ENCODE peak calls at places on chromosomes 7 and 10, in nine cellular contexts. One of them, this sample, is unnamed. For H3K36me3, the result is how much of the 10 kb centered on the place peaks cover.

GRCh38 chr7:111238891-111239290 is 148.0 kb downstream of the LRRN3 start:
- DNase-seq in left ventricle myocardium inferior: no peak
- DNase-seq in spleen: no peak
- DNase-seq in small intestine: peak
- DNase-seq in CD8-positive, alpha-beta T cell: no peak
- DNase-seq in H7: no peak
- DNase-seq in adipocyte: peak
- DNase-seq in brain microvascular endothelial cell: no peak
- DNase-seq in uterus: no peak
- DNase-seq in this sample: no peak

GRCh38 chr7:101099969-101100781 is 14.9 kb downstream of the TRIM56 start:
- DNase-seq in left ventricle myocardium inferior: peak
- DNase-seq in spleen: peak
- DNase-seq in small intestine: peak
- DNase-seq in CD8-positive, alpha-beta T cell: no peak
- DNase-seq in H7: peak
- DNase-seq in adipocyte: peak
- DNase-seq in brain microvascular endothelial cell: peak
- DNase-seq in uterus: peak
- DNase-seq in this sample: peak

GRCh38 chr10:111968624-111969023 is 214.9 kb downstream of the GPAM start:
- DNase-seq in left ventricle myocardium inferior: no peak
- DNase-seq in spleen: no peak
- DNase-seq in small intestine: no peak
- DNase-seq in CD8-positive, alpha-beta T cell: no peak
- DNase-seq in H7: no peak
- DNase-seq in adipocyte: no peak
- DNase-seq in brain microvascular endothelial cell: no peak
- DNase-seq in uterus: no peak
- DNase-seq in this sample: no peak

GRCh38 chr7:65404020-65404419 is 30.4 kb downstream of the ZNF92 start:
- DNase-seq in left ventricle myocardium inferior: no peak
- DNase-seq in spleen: no peak
- DNase-seq in small intestine: no peak
- DNase-seq in CD8-positive, alpha-beta T cell: no peak
- DNase-seq in H7: no peak
- DNase-seq in adipocyte: no peak
- DNase-seq in brain microvascular endothelial cell: no peak
- DNase-seq in uterus: no peak
- DNase-seq in this sample: no peak

GRCh38 chr7:41777894-41778596 is 75.2 kb upstream of the INHBA start:
- DNase-seq in left ventricle myocardium inferior: no peak
- DNase-seq in spleen: no peak
- DNase-seq in small intestine: no peak
- DNase-seq in CD8-positive, alpha-beta T cell: no peak
- DNase-seq in H7: no peak
- DNase-seq in adipocyte: no peak
- DNase-seq in brain microvascular endothelial cell: no peak
- DNase-seq in uterus: no peak
- DNase-seq in this sample: no peak

GRCh38 chr7:29935111-29935510 is 54.5 kb downstream of the SCRN1 start:
- DNase-seq in left ventricle myocardium inferior: no peak
- DNase-seq in spleen: no peak
- DNase-seq in small intestine: no peak
- DNase-seq in CD8-positive, alpha-beta T cell: no peak
- DNase-seq in H7: no peak
- DNase-seq in adipocyte: peak
- DNase-seq in brain microvascular endothelial cell: no peak
- DNase-seq in uterus: no peak
- DNase-seq in this sample: no peak

GRCh38 chr10:125698599-125698998 is 15.6 kb upstream of the TEX36 start:
- DNase-seq in left ventricle myocardium inferior: no peak
- DNase-seq in spleen: no peak
- DNase-seq in small intestine: no peak
- DNase-seq in CD8-positive, alpha-beta T cell: no peak
- DNase-seq in H7: no peak
- DNase-seq in adipocyte: no peak
- DNase-seq in brain microvascular endothelial cell: no peak
- DNase-seq in uterus: no peak
- DNase-seq in this sample: no peak

GRCh38 chr7:150631866-150632864 is at the start of gene GIMAP6:
- DNase-seq in left ventricle myocardium inferior: no peak
- DNase-seq in spleen: peak
- DNase-seq in small intestine: peak
- DNase-seq in CD8-positive, alpha-beta T cell: peak
- DNase-seq in H7: no peak
- DNase-seq in adipocyte: no peak
- DNase-seq in brain microvascular endothelial cell: no peak
- DNase-seq in uterus: no peak
- DNase-seq in this sample: no peak

GRCh38 chr7:142441074-142441403 is 183.2 kb upstream of the PRSS58 start:
- DNase-seq in left ventricle myocardium inferior: no peak
- DNase-seq in spleen: no peak
- DNase-seq in small intestine: no peak
- DNase-seq in CD8-positive, alpha-beta T cell: no peak
- DNase-seq in H7: no peak
- DNase-seq in adipocyte: no peak
- DNase-seq in brain microvascular endothelial cell: no peak
- DNase-seq in uterus: no peak
- DNase-seq in this sample: no peak

GRCh38 chr10:113438660-113439059 is 114.2 kb upstream of the HABP2 start:
- DNase-seq in left ventricle myocardium inferior: no peak
- DNase-seq in spleen: no peak
- DNase-seq in small intestine: no peak
- DNase-seq in CD8-positive, alpha-beta T cell: no peak
- DNase-seq in H7: no peak
- DNase-seq in adipocyte: peak
- DNase-seq in brain microvascular endothelial cell: peak
- DNase-seq in uterus: no peak
- DNase-seq in this sample: no peak

GRCh38 chr10:63265646-63266207 is 132.6 kb downstream of the NRBF2 start:
- DNase-seq in left ventricle myocardium inferior: no peak
- DNase-seq in spleen: no peak
- DNase-seq in small intestine: no peak
- DNase-seq in CD8-positive, alpha-beta T cell: no peak
- DNase-seq in H7: no peak
- DNase-seq in adipocyte: peak
- DNase-seq in brain microvascular endothelial cell: no peak
- DNase-seq in uterus: no peak
- DNase-seq in this sample: no peak

GRCh38 chr10:69318997-69319727 is 40.9 kb downstream of the HK1 start:
- DNase-seq in left ventricle myocardium inferior: peak
- DNase-seq in spleen: peak
- DNase-seq in small intestine: peak
- DNase-seq in CD8-positive, alpha-beta T cell: peak
- DNase-seq in H7: peak
- DNase-seq in adipocyte: peak
- DNase-seq in brain microvascular endothelial cell: peak
- DNase-seq in uterus: peak
- DNase-seq in this sample: no peak

DNA sequence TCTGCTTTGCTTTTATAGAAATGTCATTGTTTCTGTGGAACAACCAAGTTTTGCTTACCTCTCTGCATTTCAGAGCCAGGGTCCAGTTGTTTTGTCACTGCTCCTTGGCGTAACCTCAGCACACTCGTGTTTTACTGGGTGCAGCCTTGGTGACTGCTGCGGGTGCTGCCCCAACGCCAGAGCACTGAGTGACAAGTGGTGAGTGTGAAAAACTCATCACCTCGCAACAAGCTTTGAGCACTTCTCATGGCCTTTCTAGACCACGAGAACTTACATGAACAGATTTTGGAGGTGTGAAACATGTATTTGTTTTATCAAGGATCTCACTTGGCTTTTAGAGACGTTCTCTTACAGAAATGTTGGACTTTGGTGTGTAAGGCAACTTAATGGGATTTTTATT is 31.0 kb downstream of the GLRX3 start:
- DNase-seq in left ventricle myocardium inferior: no peak
- DNase-seq in spleen: no peak
- DNase-seq in small intestine: peak
- DNase-seq in CD8-positive, alpha-beta T cell: no peak
- DNase-seq in H7: no peak
- DNase-seq in adipocyte: no peak
- DNase-seq in brain microvascular endothelial cell: no peak
- DNase-seq in uterus: no peak
- DNase-seq in this sample: no peak
- H3K36me3 ChIP-seq in left ventricle myocardium inferior: half or more
- H3K36me3 ChIP-seq in spleen: half or more
- H3K36me3 ChIP-seq in small intestine: under half
- H3K36me3 ChIP-seq in CD8-positive, alpha-beta T cell: under half
- H3K36me3 ChIP-seq in H7: under half
- H3K36me3 ChIP-seq in adipocyte: half or more
- H3K36me3 ChIP-seq in brain microvascular endothelial cell: under half
- H3K36me3 ChIP-seq in uterus: under half
- H3K36me3 ChIP-seq in this sample: under half

DNA sequence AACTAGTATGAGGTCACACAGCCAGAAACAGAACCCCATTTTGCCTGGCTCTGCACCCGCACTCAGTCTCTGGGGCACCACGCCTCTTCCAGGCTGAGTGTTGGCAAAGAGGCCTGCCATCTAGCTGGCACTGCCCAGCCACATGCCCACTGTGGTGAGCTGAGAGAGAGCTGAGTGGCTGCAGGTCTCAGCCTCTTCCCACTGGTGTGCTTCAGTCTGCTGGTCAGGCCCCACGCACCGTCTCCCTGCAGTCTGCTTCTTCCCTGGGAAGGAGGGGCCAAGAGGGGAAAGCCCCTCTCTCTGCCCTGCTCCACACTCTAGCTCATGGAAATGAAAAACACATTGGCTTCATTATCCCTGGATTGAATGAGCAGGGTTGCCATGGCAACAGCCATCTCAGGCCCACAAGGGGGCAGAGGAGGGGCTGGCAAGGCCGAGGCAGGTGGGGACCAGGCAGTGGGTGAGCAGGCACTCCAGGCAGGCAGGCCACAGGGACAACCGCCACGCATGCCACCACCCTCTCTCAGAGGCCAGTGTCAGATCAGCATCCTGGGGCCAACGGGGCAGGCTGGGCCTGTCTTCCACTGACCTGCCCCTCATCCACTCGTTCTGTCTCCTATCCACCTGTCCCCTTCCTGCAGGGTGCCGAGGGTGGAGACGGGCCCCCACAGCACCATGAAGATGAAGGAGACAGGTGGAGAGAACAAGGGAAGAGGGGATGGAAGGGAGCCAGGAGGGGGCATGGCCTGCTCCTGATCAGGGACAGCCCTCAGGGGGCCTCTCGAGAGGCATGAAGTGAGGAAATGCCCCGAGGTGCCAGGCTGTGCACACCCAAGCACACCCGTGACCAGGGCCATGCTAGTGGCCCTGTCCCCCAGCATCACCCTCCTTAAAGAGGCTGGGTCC is 110.9 kb downstream of the ZMIZ1 start:
- DNase-seq in left ventricle myocardium inferior: no peak
- DNase-seq in spleen: no peak
- DNase-seq in small intestine: no peak
- DNase-seq in CD8-positive, alpha-beta T cell: no peak
- DNase-seq in H7: peak
- DNase-seq in adipocyte: peak
- DNase-seq in brain microvascular endothelial cell: no peak
- DNase-seq in uterus: no peak
- DNase-seq in this sample: no peak
- H3K36me3 ChIP-seq in left ventricle myocardium inferior: under half
- H3K36me3 ChIP-seq in spleen: under half
- H3K36me3 ChIP-seq in small intestine: under half
- H3K36me3 ChIP-seq in CD8-positive, alpha-beta T cell: under half
- H3K36me3 ChIP-seq in H7: under half
- H3K36me3 ChIP-seq in adipocyte: under half
- H3K36me3 ChIP-seq in brain microvascular endothelial cell: under half
- H3K36me3 ChIP-seq in uterus: under half
- H3K36me3 ChIP-seq in this sample: under half

GRCh38 chr7:19249281-19249680 is 104.1 kb upstream of the FERD3L start:
- DNase-seq in left ventricle myocardium inferior: no peak
- DNase-seq in spleen: no peak
- DNase-seq in small intestine: no peak
- DNase-seq in CD8-positive, alpha-beta T cell: no peak
- DNase-seq in H7: no peak
- DNase-seq in adipocyte: peak
- DNase-seq in brain microvascular endothelial cell: peak
- DNase-seq in uterus: no peak
- DNase-seq in this sample: no peak

DNA sequence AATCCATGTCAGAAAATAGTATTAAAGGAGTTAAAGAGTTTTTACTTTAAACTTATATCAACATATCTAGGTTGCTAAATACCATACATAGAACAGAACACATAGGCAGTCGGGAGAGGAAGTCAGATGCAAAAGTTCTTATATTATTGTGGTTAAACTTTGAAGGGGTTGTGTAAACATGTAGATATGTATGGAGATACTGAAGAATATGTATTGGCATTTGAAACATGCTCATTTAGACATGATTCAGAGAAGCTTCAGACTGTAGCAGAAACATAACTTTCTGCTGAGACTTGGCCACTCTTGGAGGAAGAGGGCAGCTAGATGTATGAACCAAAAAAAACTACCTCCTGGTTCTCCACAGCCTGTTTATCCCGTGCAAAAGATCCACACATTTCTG is 103.5 kb upstream of the FERD3L start:
- DNase-seq in left ventricle myocardium inferior: no peak
- DNase-seq in spleen: no peak
- DNase-seq in small intestine: no peak
- DNase-seq in CD8-positive, alpha-beta T cell: no peak
- DNase-seq in H7: no peak
- DNase-seq in adipocyte: peak
- DNase-seq in brain microvascular endothelial cell: peak
- DNase-seq in uterus: no peak
- DNase-seq in this sample: no peak
- H3K36me3 ChIP-seq in left ventricle myocardium inferior: under half
- H3K36me3 ChIP-seq in spleen: under half
- H3K36me3 ChIP-seq in small intestine: under half
- H3K36me3 ChIP-seq in CD8-positive, alpha-beta T cell: under half
- H3K36me3 ChIP-seq in H7: under half
- H3K36me3 ChIP-seq in adipocyte: under half
- H3K36me3 ChIP-seq in brain microvascular endothelial cell: under half
- H3K36me3 ChIP-seq in uterus: under half
- H3K36me3 ChIP-seq in this sample: under half

GRCh38 chr7:127665922-127666321 is 13.9 kb downstream of the SND1 start:
- DNase-seq in left ventricle myocardium inferior: no peak
- DNase-seq in spleen: no peak
- DNase-seq in small intestine: no peak
- DNase-seq in CD8-positive, alpha-beta T cell: no peak
- DNase-seq in H7: peak
- DNase-seq in adipocyte: no peak
- DNase-seq in brain microvascular endothelial cell: no peak
- DNase-seq in uterus: no peak
- DNase-seq in this sample: no peak
- H3K36me3 ChIP-seq in left ventricle myocardium inferior: under half
- H3K36me3 ChIP-seq in spleen: under half
- H3K36me3 ChIP-seq in small intestine: under half
- H3K36me3 ChIP-seq in CD8-positive, alpha-beta T cell: under half
- H3K36me3 ChIP-seq in H7: under half
- H3K36me3 ChIP-seq in adipocyte: under half
- H3K36me3 ChIP-seq in brain microvascular endothelial cell: under half
- H3K36me3 ChIP-seq in uterus: under half
- H3K36me3 ChIP-seq in this sample: under half

This sample was measured in BJ.